ENCODE peak calls at places on chromosomes 13 and 19, in eight cellular contexts. C, Y, X, Q, T, F, L and I are unnamed samples.

GRCh38 chr13:46389985-46390384 is 2.9 kb upstream of the RUBCNL start:
- DNase-seq in X (peak), C (no peak), L (peak), F (no peak), Q (peak), T (peak), Y (no peak), I (no peak)

GRCh38 chr19:17327654-17328516 is 6.8 kb downstream of the ANO8 start:
- DNase-seq in L (peak), X (peak), T (no peak), Y (peak), C (peak), Q (peak), F (peak), I (peak)

GRCh38 chr19:21568816-21569496 is 63.6 kb downstream of the ZNF429 start:
- DNase-seq in C (no peak), F (no peak), L (peak), Y (no peak), Q (no peak), T (no peak), X (peak), I (peak)

GRCh38 chr19:46745521-46746280 is at the start of gene FKRP:
- DNase-seq in T (no peak), F (no peak), Q (peak), X (no peak), Y (no peak), C (no peak), L (no peak), I (peak)

GRCh38 chr13:113787694-113788093 is 28.7 kb downstream of the TMEM255B start:
- DNase-seq in Y (no peak), L (no peak), Q (no peak), C (no peak), T (no peak), X (no peak), F (no peak), I (no peak)

GRCh38 chr13:43300817-43301216 is 277.4 kb downstream of the DNAJC15 start:
- DNase-seq in L (no peak), X (no peak), Q (no peak), F (no peak), C (no peak), T (no peak), Y (no peak), I (no peak)

GRCh38 chr13:20230913-20231838 is 943 bp downstream of the GJB6 start:
- DNase-seq in L (no peak), C (no peak), F (peak), X (no peak), Y (no peak), T (no peak), Q (no peak), I (peak)

GRCh38 chr13:29859971-29860370 is 9.6 kb upstream of the UBL3 start:
- DNase-seq in Q (no peak), X (no peak), L (no peak), C (no peak), Y (no peak), F (no peak), T (no peak), I (no peak)

GRCh38 chr19:46571495-46571894 is 29.6 kb upstream of the CALM3 start:
- DNase-seq in X (no peak), F (peak), C (no peak), L (no peak), Y (peak), T (no peak), Q (no peak), I (no peak)

GRCh38 chr13:111048387-111048786 is 66.7 kb upstream of the ARHGEF7 start:
- DNase-seq in X (no peak), Q (no peak), Y (no peak), T (no peak), C (no peak), L (no peak), F (no peak), I (no peak)

GRCh38 chr13:79654520-79654919 is 173.6 kb downstream of the NDFIP2 start:
- DNase-seq in Y (no peak), L (no peak), F (no peak), X (no peak), Q (no peak), C (no peak), T (no peak), I (no peak)

GRCh38 chr19:12546903-12547302 is 4.4 kb downstream of the ZNF564 start:
- DNase-seq in X (no peak), C (no peak), Y (no peak), L (no peak), T (no peak), F (no peak), Q (no peak), I (no peak)
- TF ChIP-seq POLR2AphosphoS5 in X (no peak), C (no peak), Y (no peak), L (no peak), T (no peak), F (no peak), Q (no peak), I (no peak)

GRCh38 chr19:41569481-41570150 is 6.3 kb upstream of the CEACAM21 start:
- DNase-seq in Q (no peak), L (no peak), T (no peak), F (no peak), C (no peak), X (no peak), Y (no peak), I (no peak)
- TF ChIP-seq POLR2A in Q (no peak), L (no peak), T (no peak), F (no peak), C (no peak), X (no peak), Y (no peak), I (no peak)

DNA sequence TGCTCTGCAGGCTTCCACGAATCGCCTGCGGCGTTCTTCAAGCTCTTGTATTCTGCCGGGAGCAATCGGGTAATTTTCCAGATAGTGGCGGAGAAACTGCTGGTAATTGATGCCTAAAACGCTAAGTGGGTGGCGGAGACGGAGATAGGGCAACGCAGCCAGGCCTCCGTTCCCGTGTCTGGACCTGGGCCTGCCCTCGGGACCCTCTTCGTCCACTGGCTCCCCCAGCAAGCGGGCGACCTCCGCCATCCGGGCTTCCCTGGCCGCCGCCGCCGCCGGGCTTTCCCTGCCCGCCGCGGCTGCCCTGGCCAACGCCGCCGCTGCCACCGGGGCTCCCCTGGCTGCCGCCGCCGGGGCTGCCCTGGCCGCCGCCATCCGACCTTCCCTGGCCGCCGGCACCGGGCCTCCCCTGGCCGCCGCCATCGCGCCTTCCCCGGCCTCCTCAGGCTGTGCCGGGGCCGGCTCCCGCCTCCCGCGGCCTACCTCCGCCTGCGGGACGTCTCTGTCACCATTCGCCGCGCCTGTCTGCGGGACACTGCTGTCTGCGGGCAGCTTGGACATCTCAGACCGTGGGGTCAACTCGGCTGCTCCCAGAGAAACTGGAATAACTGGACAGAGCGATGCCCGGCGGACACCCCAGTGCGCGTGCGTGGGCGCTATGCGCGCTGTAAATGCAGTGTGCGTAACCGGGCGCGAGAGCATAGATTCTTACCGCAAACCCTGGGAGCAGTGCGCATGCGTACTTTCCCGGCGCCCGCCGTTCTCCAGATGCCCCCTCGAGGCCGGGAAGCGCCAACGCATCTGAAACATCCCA is at the start of gene EID2:
- DNase-seq in L (peak), T (peak), F (peak), Q (peak), C (peak), X (peak), Y (peak), I (peak)
- TF ChIP-seq POLR2AphosphoS5 in L (peak), T (peak), F (peak), Q (peak), C (peak), X (peak), Y (peak), I (peak)

DNA sequence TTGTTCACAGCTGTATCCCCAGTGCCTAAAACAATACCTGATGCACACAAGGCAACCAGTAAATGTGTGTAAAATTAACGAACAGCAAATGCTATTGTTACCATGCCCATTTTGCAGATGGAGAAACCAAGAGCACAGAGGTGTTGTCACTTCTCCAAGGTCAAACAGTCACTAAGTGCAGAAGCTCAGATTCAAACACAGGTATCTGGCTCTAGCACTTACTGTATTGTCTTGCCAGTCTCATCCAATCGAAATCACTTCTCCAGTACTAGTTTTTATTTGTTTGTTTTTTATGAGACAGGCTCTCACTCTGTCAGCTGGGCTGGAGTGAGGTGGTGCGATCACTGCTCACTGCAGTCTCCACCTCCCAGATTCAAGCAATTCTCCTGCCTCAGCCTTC is 13.7 kb downstream of the PLD3 start:
- DNase-seq in X (no peak), Q (no peak), F (no peak), L (no peak), C (no peak), Y (no peak), T (no peak), I (no peak)
- TF ChIP-seq POLR2A in X (no peak), Q (no peak), F (no peak), L (no peak), C (no peak), Y (no peak), T (no peak), I (no peak)